ENCODE peak calls at places on chromosomes 12 and 14, in seven cellular contexts. I is testis, N is transverse colon, G is body of pancreas, Z is esophagus squamous epithelium, H is tibial nerve, U is sigmoid colon. X is an unnamed sample.

GRCh38 chr14:95394981-95395737 is 75.5 kb upstream of the CLMN start:
- DNase-seq in I (no peak), H (no peak), N (no peak), Z (no peak), U (peak), G (no peak), X (no peak)

GRCh38 chr12:22051114-22051698 is 5.2 kb downstream of the CMAS start:
- DNase-seq in G (no peak), H (no peak), U (no peak), N (no peak), Z (no peak), I (no peak), X (no peak)

GRCh38 chr14:29649170-29649569 is 278.5 kb downstream of the PRKD1 start:
- DNase-seq in U (no peak), Z (no peak), G (no peak), H (no peak), N (no peak), I (no peak), X (no peak)

GRCh38 chr12:51392556-51393237 is 1.5 kb upstream of the GALNT6 start:
- DNase-seq in Z (no peak), U (no peak), H (no peak), G (peak), I (peak), N (peak), X (no peak)

GRCh38 chr14:92679246-92679645 is 69.2 kb downstream of the LGMN start:
- DNase-seq in G (no peak), I (no peak), U (peak), N (no peak), Z (no peak), H (no peak), X (no peak)

GRCh38 chr12:56469007-56469930 is 891 bp downstream of the SPRYD4 start:
- DNase-seq in Z (no peak), H (no peak), G (peak), U (peak), N (peak), I (peak), X (peak)

GRCh38 chr12:31682136-31682962 is 22.9 kb downstream of the ETFBKMT start:
- DNase-seq in G (peak), I (peak), H (peak), N (peak), Z (peak), U (no peak), X (peak)

GRCh38 chr12:45409966-45410365 is 194.1 kb downstream of the ANO6 start:
- DNase-seq in G (no peak), I (no peak), H (no peak), N (no peak), U (no peak), Z (no peak), X (no peak)

GRCh38 chr12:4287325-4288290 is 14.0 kb downstream of the CCND2 start:
- DNase-seq in U (no peak), Z (no peak), H (no peak), I (no peak), G (no peak), N (no peak), X (no peak)

GRCh38 chr12:34342048-34342447 is 319.8 kb downstream of the ALG10 start:
- DNase-seq in I (no peak), H (no peak), N (no peak), Z (no peak), U (no peak), G (no peak), X (no peak)

GRCh38 chr12:66663605-66664004 is 15.3 kb downstream of the GRIP1 start:
- DNase-seq in H (no peak), I (no peak), G (no peak), N (no peak), Z (no peak), U (no peak), X (no peak)

GRCh38 chr14:105075364-105076295 is 10.4 kb upstream of the GPR132 start:
- DNase-seq in Z (no peak), G (no peak), H (no peak), I (no peak), U (peak), N (peak), X (peak)

GRCh38 chr12:48296586-48297396 is 53.9 kb downstream of the ZNF641 start:
- DNase-seq in G (peak), I (peak), U (peak), N (peak), H (peak), Z (no peak), X (peak)

GRCh38 chr14:73462078-73462715 is 3.9 kb upstream of the NUMB start:
- DNase-seq in I (peak), H (no peak), Z (no peak), U (peak), N (peak), G (peak), X (peak)

GRCh38 chr14:73460691-73461127 is 2.4 kb upstream of the NUMB start:
- DNase-seq in U (no peak), Z (no peak), G (no peak), N (no peak), I (no peak), H (peak), X (no peak)

GRCh38 chr14:73463411-73463810 is 5.1 kb upstream of the NUMB start:
- DNase-seq in Z (no peak), N (peak), I (no peak), G (peak), U (peak), H (peak), X (peak)

GRCh38 chr14:73462815-73463214 is 4.5 kb upstream of the NUMB start:
- DNase-seq in Z (no peak), H (no peak), N (no peak), I (no peak), G (no peak), U (no peak), X (peak)

GRCh38 chr14:73461478-73462077 is 3.2 kb upstream of the NUMB start:
- DNase-seq in N (no peak), H (no peak), Z (no peak), I (no peak), G (no peak), U (no peak), X (peak)
- H3K4me3 ChIP-seq in N (peak), H (no peak), Z (peak), I (no peak), G (no peak), U (peak), X (peak)

DNA sequence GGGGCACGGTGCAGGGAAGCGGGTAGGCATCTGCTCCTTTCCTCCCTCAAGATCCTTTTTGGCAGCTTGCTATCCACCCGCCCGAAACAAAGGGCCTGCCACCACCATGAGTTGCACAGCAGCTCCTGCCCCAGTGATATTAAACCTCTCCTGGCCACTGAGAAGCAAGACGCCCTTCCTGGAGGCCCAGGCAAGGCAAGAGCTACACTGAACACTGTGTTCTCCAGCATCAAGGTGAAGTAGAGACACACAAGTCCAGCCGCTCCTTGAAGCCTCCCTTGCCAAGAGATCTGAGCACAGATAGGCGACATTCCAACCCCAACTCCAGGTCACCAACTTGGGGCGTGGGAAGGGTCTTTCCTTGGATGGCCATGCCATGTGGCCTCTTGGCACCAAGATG is 70.9 kb downstream of the ACTN1 start:
- DNase-seq in N (no peak), I (no peak), Z (no peak), G (no peak), U (peak), H (no peak), X (no peak)
- TF ChIP-seq POLR2A in N (no peak), I (no peak), Z (no peak), G (no peak), U (no peak), H (no peak), X (no peak)

GRCh38 chr12:6703631-6704030 is 3.0 kb upstream of the PIANP start:
- DNase-seq in G (no peak), Z (no peak), H (no peak), U (no peak), N (no peak), I (no peak), X (peak)
- H3K4me3 ChIP-seq in G (no peak), Z (no peak), H (no peak), U (no peak), N (no peak), I (no peak), X (no peak)

DNA sequence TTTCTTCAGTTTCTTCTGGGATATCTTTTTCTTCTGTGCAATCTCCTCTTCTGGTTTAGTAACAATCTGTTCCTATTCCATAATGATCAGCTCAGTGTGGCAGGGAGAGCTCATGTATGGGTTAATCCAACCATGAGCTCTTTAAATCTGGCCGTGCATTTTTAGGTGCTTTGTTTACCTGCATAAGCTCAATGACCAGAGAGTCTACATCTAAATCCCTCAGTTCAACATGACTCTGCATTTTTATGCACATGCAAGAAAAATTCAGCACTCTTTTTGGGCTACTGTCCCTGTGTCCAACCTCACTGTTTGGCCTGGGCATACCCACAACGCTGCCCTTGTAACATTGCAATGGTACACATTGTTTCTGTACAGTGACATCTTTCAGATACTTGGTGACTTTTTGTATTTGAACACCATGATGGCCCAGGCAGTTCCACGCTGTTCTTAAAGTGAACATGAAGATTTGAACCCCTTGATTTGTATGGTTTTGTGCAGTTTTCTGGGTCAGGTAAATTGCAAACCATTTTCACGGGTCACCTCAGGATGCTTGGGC is 243.3 kb upstream of the SRRM4 start:
- DNase-seq in N (no peak), U (no peak), I (no peak), Z (no peak), H (no peak), G (no peak), X (no peak)
- TF ChIP-seq POLR2A in N (no peak), U (no peak), I (no peak), Z (no peak), H (no peak), G (no peak), X (no peak)

GRCh38 chr14:100203962-100204834 is 34.7 kb upstream of the YY1 start:
- DNase-seq in U (no peak), H (no peak), I (no peak), N (no peak), Z (no peak), G (peak), X (no peak)

GRCh38 chr14:100203146-100203545 is 35.8 kb upstream of the YY1 start:
- DNase-seq in Z (no peak), N (no peak), I (no peak), H (no peak), G (no peak), U (no peak), X (no peak)

GRCh38 chr14:100200311-100200710 is 38.6 kb upstream of the YY1 start:
- DNase-seq in N (no peak), I (no peak), U (no peak), H (no peak), G (no peak), Z (no peak), X (no peak)

GRCh38 chr14:100201701-100202100 is 37.2 kb upstream of the YY1 start:
- DNase-seq in H (no peak), G (no peak), Z (no peak), N (no peak), I (no peak), U (no peak), X (no peak)

DNA sequence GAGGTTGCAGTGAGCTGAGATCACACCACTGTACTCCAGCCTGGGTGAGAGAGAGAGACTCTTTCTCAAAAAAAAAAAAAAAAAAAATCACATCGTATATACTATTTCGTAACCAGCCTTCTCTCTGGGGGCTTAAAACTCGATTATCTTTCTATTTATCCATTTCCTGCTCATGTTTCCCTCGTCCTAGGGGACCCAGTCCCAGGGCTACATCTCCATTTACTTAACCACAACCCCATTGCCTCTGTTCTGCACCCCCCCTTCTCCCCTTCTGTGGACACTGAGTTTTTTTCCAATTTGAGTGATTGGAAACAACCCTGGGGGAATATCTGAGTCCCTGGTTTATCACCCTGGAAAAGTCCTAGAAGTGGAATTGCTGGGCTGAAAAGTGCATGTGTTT is 36.2 kb upstream of the YY1 start:
- DNase-seq in H (no peak), Z (no peak), U (no peak), I (no peak), N (no peak), G (no peak), X (peak)
- H3K4me3 ChIP-seq in H (no peak), Z (no peak), U (no peak), I (no peak), N (no peak), G (no peak), X (no peak)

GRCh38 chr14:35401853-35402252 is 2.7 kb downstream of the NFKBIA start:
- DNase-seq in I (no peak), U (peak), Z (no peak), H (no peak), G (no peak), N (no peak), X (no peak)
- TF ChIP-seq POLR2A in I (no peak), U (no peak), Z (no peak), H (no peak), G (no peak), N (no peak), X (no peak)

GRCh38 chr12:9751204-9752144 is 9.2 kb downstream of the CD69 start:
- DNase-seq in H (no peak), N (no peak), Z (no peak), I (no peak), U (no peak), G (no peak), X (no peak)
- H3K4me3 ChIP-seq in H (peak), N (no peak), Z (no peak), I (peak), U (peak), G (no peak), X (no peak)

GRCh38 chr14:23321572-23322547 is 603 bp downstream of the PABPN1 start:
- DNase-seq in H (peak), G (peak), U (peak), Z (no peak), N (peak), I (peak), X (peak)

GRCh38 chr14:23322568-23323517 is 1.6 kb downstream of the PABPN1 start:
- DNase-seq in I (no peak), H (no peak), N (no peak), G (no peak), U (no peak), Z (no peak), X (no peak)

GRCh38 chr14:23319746-23320583 is 1.3 kb upstream of the PABPN1 start:
- DNase-seq in G (no peak), U (peak), Z (no peak), H (no peak), N (no peak), I (no peak), X (no peak)

GRCh38 chr14:23323838-23324454 is 2.7 kb downstream of the PABPN1 start:
- DNase-seq in I (no peak), Z (no peak), U (no peak), H (no peak), G (no peak), N (no peak), X (no peak)

DNA sequence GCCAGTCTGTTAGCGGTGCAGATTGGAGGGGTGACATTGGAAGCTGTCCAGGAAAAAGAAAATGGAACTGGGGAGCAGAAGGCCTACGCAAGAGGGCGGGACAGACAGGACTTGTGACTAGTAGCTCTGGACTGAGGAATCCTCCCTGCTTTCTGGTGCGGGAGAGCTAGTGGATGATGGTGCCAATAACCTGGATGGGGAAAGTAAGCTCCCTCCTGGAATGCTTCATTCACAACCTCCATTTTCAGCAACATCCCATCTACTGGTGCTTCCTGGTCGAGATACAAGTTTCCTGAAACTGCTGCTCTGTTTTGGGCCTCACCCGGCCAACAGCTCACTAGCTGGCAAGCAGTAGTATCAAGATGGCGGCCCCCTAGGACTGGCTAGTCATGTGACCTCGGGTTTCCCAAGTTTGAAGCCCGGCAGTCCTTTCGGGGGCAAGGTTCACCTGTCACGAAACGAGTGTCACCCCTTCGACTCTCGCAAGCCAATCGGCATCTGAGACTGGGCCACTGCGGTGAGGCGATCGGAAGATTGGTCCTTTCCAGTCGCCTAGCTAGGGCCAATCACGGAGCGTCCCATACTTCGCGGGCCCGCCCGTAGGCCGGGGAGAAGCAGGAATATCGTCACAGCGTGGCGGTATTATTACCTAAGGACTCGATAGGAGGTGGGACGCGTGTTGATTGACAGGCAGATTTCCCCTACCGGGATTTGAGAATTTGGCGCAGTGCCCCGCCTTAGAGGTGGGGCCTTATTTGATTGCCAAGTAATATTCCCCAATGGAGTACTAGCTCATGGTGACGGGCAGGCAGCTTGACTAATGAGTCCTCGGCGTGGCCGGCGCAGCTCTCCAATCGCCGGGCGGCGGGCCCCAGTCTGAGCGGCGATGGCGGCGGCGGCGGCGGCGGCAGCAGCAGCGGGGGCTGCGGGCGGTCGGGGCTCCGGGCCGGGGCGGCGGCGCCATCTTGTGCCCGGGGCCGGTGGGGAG is at the start of gene PABPN1:
- DNase-seq in G (peak), U (peak), Z (peak), N (peak), H (peak), I (peak), X (peak)
- TF ChIP-seq POLR2A in G (peak), U (no peak), Z (no peak), N (peak), H (peak), I (no peak), X (peak)

GRCh38 chr12:125193376-125193775 is 128.1 kb downstream of the AACS start:
- DNase-seq in H (no peak), G (no peak), U (no peak), Z (no peak), N (no peak), I (no peak), X (no peak)
- H3K4me3 ChIP-seq in H (no peak), G (no peak), U (no peak), Z (no peak), N (no peak), I (no peak), X (no peak)

X was measured in NB4.